ENCODE peak calls at places on chromosomes 3 and 15, in nine cellular contexts. L, K, B, A, E, M, G, P and T are unnamed samples. For H3K4me1, the result is how much of the 10 kb centered on the place peaks cover.

GRCh38 chr3:127038476-127038875 is 55.6 kb downstream of the PLXNA1 start:
- DNase-seq in L (no peak), K (no peak), B (no peak), A (no peak), E (peak), M (no peak), G (no peak), P (no peak), T (no peak)

GRCh38 chr3:50622881-50623280 is 5.9 kb downstream of the MAPKAPK3 start:
- DNase-seq in L (no peak), K (no peak), B (no peak), A (no peak), E (no peak), M (no peak), G (no peak), P (no peak), T (no peak)

GRCh38 chr15:77464129-77464865 is 43.6 kb downstream of the HMG20A start:
- DNase-seq in L (no peak), K (no peak), B (no peak), A (no peak), E (no peak), M (no peak), G (no peak), P (no peak), T (no peak)

GRCh38 chr3:143901105-143901504 is 52.8 kb upstream of the SLC9A9 start:
- DNase-seq in L (no peak), K (no peak), B (no peak), A (peak), E (no peak), M (no peak), G (peak), P (no peak), T (no peak)

GRCh38 chr3:190338717-190339116 is 16.5 kb upstream of the CLDN1 start:
- DNase-seq in L (peak), K (peak), B (peak), A (peak), E (no peak), M (no peak), G (peak), P (no peak), T (no peak)

GRCh38 chr3:164360738-164361376 is 717.4 kb downstream of the SI start:
- DNase-seq in L (no peak), K (no peak), B (no peak), A (no peak), E (no peak), M (no peak), G (no peak), P (no peak), T (no peak)

GRCh38 chr3:52090131-52090548 is 33.8 kb upstream of the DUSP7 start:
- DNase-seq in L (peak), K (peak), B (peak), A (no peak), E (peak), M (no peak), G (peak), P (peak), T (no peak)

GRCh38 chr3:131543714-131544113 is 40.9 kb upstream of the MRPL3 start:
- DNase-seq in L (peak), K (peak), B (peak), A (peak), E (peak), M (no peak), G (peak), P (peak), T (peak)

GRCh38 chr3:115659861-115660260 is 36.6 kb downstream of the GAP43 start:
- DNase-seq in L (no peak), K (no peak), B (no peak), A (no peak), E (no peak), M (no peak), G (no peak), P (no peak), T (no peak)

GRCh38 chr15:85036716-85037115 is 55.1 kb downstream of the PDE8A start:
- DNase-seq in L (no peak), K (peak), B (no peak), A (no peak), E (no peak), M (no peak), G (no peak), P (no peak), T (peak)

GRCh38 chr3:64748244-64748894 is 60.6 kb upstream of the ADAMTS9 start:
- DNase-seq in L (no peak), K (no peak), B (no peak), A (no peak), E (no peak), M (no peak), G (no peak), P (no peak), T (no peak)

GRCh38 chr15:50058231-50058630 is 60.8 kb downstream of the ATP8B4 start:
- DNase-seq in L (no peak), K (no peak), B (no peak), A (no peak), E (no peak), M (no peak), G (peak), P (no peak), T (no peak)

GRCh38 chr3:10602769-10603768 is 97.7 kb upstream of the ATP2B2 start:
- DNase-seq in L (no peak), K (no peak), B (no peak), A (no peak), E (no peak), M (no peak), G (no peak), P (no peak), T (no peak)

GRCh38 chr3:6921041-6921440 is 60.1 kb downstream of the GRM7 start:
- DNase-seq in L (no peak), K (peak), B (no peak), A (no peak), E (no peak), M (no peak), G (no peak), P (no peak), T (no peak)

GRCh38 chr15:55552926-55553325 is 35.2 kb downstream of the PYGO1 start:
- DNase-seq in L (no peak), K (peak), B (peak), A (no peak), E (peak), M (no peak), G (peak), P (no peak), T (peak)

GRCh38 chr3:66817946-66818557 is 180.1 kb upstream of the KBTBD8 start:
- DNase-seq in L (no peak), K (no peak), B (no peak), A (no peak), E (no peak), M (no peak), G (no peak), P (no peak), T (no peak)

GRCh38 chr3:151168269-151169094 is 34.5 kb downstream of the GPR171 start:
- DNase-seq in L (peak), K (peak), B (peak), A (no peak), E (peak), M (peak), G (peak), P (peak), T (peak)

GRCh38 chr3:51718547-51719412 is 11.9 kb downstream of the GRM2 start:
- DNase-seq in L (peak), K (peak), B (peak), A (peak), E (no peak), M (peak), G (peak), P (no peak), T (peak)

GRCh38 chr3:189133768-189134167 is 38.0 kb upstream of the TPRG1 start:
- DNase-seq in L (no peak), K (no peak), B (no peak), A (no peak), E (no peak), M (no peak), G (no peak), P (no peak), T (no peak)

GRCh38 chr15:48415036-48415886 is 84.0 kb downstream of the DUT start:
- DNase-seq in L (no peak), K (no peak), B (no peak), A (no peak), E (no peak), M (peak), G (peak), P (no peak), T (no peak)

GRCh38 chr3:194069421-194070219 is 66.3 kb upstream of the HES1 start:
- DNase-seq in L (no peak), K (no peak), B (no peak), A (no peak), E (no peak), M (no peak), G (peak), P (no peak), T (no peak)

GRCh38 chr3:172201136-172201989 is 162.0 kb downstream of the FNDC3B start:
- DNase-seq in L (no peak), K (peak), B (peak), A (no peak), E (peak), M (no peak), G (peak), P (peak), T (peak)

GRCh38 chr3:136194409-136195257 is 1.5 kb downstream of the MSL2 start:
- DNase-seq in L (no peak), K (peak), B (peak), A (no peak), E (no peak), M (no peak), G (peak), P (no peak), T (peak)

GRCh38 chr3:106305127-106305526 is 436.3 kb upstream of the CBLB start:
- DNase-seq in L (no peak), K (no peak), B (no peak), A (no peak), E (no peak), M (no peak), G (no peak), P (no peak), T (no peak)

DNA sequence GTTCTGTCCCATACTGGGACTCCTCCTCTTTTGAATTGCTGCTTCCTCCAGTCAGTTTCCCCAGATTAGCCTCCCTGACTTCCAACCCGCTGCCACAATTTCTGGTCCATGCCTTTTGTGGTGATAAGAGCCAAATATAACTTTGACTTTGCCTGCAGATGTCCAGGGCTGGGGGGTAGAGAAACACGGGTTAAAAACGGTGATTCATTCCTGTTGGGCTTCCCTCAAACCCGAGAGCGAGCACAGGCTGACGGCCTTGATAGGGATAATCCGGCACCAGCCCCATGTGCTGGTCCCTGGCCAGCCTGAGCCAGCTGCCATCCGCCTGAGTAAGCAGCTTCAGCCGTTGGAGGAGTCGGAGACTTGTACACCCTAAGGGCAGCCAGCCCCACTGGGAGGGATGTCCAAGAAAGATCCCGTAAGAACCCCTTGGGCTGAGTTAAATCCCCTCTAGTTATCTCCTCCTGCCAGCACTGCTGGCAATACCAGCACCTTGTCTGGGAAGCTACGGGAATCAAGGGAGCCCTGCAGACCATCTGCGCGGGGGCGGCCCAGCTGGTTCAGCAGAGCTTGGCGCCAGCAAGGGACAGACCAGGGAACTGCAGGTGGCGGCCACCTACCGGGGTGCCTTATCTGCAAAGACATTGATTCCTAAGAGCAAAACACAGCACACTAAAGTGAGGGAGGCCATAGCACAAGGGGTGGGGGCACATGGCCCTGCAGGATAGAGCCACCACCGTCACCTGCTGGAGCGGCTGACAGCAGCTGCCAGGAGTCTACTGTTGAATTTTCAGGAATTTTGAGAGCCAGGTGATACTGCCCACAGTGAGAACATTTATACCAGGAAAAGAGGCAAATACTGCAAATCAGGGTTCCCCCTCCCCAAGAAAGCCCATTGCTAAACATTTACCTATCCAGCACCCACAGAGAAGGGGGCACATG is 18.1 kb downstream of the CSPG4 start:
- DNase-seq in L (no peak), K (peak), B (peak), A (peak), E (peak), M (peak), G (peak), P (peak), T (peak)
- H3K4me1 ChIP-seq in L (under half), K (under half), B (under half), A (half or more), E (under half), M (under half), G (under half), P (under half), T (under half)

GRCh38 chr3:134494539-134494938 is 8.7 kb downstream of the CEP63 start:
- DNase-seq in L (no peak), K (no peak), B (no peak), A (no peak), E (no peak), M (no peak), G (no peak), P (no peak), T (no peak)

GRCh38 chr3:134496481-134497071 is 10.7 kb downstream of the CEP63 start:
- DNase-seq in L (no peak), K (no peak), B (no peak), A (no peak), E (no peak), M (no peak), G (no peak), P (no peak), T (no peak)

GRCh38 chr3:134495980-134496379 is 10.1 kb downstream of the CEP63 start:
- DNase-seq in L (no peak), K (no peak), B (no peak), A (no peak), E (no peak), M (no peak), G (no peak), P (no peak), T (no peak)
- H3K4me3 ChIP-seq in L (no peak), K (no peak), B (no peak), A (no peak), E (no peak), M (no peak), G (no peak), P (no peak), T (no peak)

DNA sequence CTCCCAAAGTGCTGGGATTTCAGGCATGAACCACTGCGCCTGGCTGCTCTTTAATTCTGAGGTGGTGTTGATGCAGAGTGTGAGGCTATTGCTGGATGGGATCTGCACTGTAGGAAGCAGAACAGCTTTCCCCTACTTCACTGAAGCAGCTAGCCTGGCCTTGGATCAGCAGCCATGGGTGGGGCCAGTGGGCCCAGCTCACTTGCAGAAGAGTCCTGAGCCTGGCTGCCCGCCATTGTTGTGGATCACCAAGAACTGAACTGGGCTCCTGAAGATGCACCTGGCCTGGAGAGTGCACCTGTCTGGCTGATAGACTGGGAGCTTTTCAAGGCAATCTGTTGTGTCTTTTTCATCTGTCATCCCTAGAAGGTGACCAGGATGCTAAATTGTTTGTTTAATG is 11.9 kb downstream of the TLNRD1 start:
- DNase-seq in L (no peak), K (no peak), B (peak), A (no peak), E (no peak), M (no peak), G (no peak), P (no peak), T (peak)
- H3K4me1 ChIP-seq in L (under half), K (under half), B (under half), A (under half), E (under half), M (under half), G (under half), P (under half), T (under half)

GRCh38 chr15:59174161-59174845 is 32.3 kb upstream of the LDHAL6B start:
- DNase-seq in L (no peak), K (no peak), B (no peak), A (no peak), E (no peak), M (no peak), G (peak), P (no peak), T (no peak)

GRCh38 chr15:59176653-59177444 is 29.8 kb upstream of the LDHAL6B start:
- DNase-seq in L (no peak), K (no peak), B (no peak), A (no peak), E (no peak), M (no peak), G (no peak), P (no peak), T (no peak)

GRCh38 chr15:59173194-59173593 is 33.4 kb upstream of the LDHAL6B start:
- DNase-seq in L (no peak), K (no peak), B (no peak), A (no peak), E (no peak), M (no peak), G (no peak), P (no peak), T (no peak)

GRCh38 chr15:59177445-59177728 is 29.3 kb upstream of the LDHAL6B start:
- DNase-seq in L (no peak), K (peak), B (peak), A (no peak), E (no peak), M (no peak), G (no peak), P (no peak), T (no peak)

DNA sequence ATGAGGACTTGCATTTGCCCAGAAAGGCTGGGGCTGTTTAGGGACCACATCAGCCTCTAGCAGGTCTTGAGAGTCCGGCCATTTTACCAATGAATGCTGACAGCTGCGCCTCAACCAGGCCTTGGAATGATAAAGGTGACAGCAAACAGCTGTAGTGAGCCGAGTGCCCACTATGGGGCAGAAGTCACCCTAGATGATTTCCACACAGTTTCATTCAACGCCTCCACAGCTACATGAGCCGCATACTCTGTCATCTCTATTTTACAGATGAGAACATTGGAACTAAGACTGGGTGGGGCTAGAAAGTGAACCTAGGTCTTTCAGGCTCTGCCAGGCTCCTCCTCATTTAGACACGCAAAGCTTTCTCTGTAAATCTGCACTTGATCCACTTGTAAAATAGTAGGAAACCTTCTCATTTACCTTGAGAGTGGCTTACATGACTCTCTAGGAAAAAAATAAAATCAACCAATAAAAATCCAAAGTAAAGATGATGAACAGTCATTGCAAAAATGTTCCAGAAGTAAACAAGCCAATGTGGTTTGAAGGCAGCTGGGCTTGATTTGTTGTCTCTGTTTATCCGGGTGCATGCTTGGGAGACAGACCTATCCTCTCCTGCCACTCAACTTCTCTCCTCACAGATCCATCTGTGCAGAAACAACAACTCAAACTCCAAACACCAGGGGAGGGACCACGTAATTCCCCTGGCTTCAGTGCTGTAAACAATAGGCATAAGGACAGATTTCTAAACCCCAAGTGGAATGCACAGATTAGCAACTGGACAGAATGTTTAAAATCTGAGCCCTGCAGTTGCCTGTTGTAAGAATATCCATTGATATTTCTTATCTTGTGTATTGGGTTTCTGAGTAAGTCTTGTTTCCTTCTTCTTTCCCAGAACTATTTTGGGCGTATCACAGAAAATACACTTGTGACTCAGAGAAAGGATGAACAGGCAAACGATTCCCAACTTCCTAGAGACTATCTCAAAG is 31.5 kb upstream of the LDHAL6B start:
- DNase-seq in L (peak), K (peak), B (peak), A (peak), E (no peak), M (peak), G (peak), P (peak), T (peak)
- H3K4me3 ChIP-seq in L (no peak), K (no peak), B (no peak), A (no peak), E (no peak), M (no peak), G (no peak), P (no peak), T (no peak)

GRCh38 chr3:128430731-128431130 is 36.0 kb downstream of the DNAJB8 start:
- DNase-seq in L (no peak), K (no peak), B (no peak), A (no peak), E (no peak), M (no peak), G (no peak), P (no peak), T (no peak)

GRCh38 chr3:128429275-128429674 is 37.4 kb downstream of the DNAJB8 start:
- DNase-seq in L (no peak), K (no peak), B (no peak), A (no peak), E (no peak), M (no peak), G (no peak), P (no peak), T (no peak)

GRCh38 chr3:128431803-128432300 is 34.8 kb downstream of the DNAJB8 start:
- DNase-seq in L (no peak), K (no peak), B (no peak), A (no peak), E (no peak), M (no peak), G (no peak), P (no peak), T (no peak)

GRCh38 chr3:128429751-128430150 is 36.9 kb downstream of the DNAJB8 start:
- DNase-seq in L (no peak), K (no peak), B (no peak), A (no peak), E (no peak), M (no peak), G (no peak), P (no peak), T (no peak)

DNA sequence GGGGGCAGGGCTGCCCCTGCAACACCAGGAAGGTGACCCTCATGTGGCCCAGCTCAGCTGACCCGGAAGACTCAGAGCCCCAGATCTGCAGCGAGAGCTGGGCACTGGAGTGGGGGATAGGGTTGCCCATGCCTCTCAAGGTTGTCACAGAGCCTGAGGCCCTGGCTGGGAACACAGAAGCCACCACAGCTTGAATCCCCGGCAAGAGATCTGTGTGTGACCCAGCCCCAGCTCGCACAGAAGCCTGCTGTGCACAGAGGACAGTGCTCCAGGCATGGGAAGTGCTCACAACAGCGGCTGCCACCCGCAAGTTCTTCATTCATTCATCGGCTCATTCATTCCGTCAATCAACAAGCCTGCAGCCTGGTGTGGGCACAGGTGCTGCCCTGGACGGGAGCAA is 36.4 kb downstream of the DNAJB8 start:
- DNase-seq in L (no peak), K (no peak), B (no peak), A (no peak), E (no peak), M (no peak), G (no peak), P (no peak), T (no peak)
- H3K4me1 ChIP-seq in L (under half), K (under half), B (under half), A (under half), E (under half), M (under half), G (under half), P (under half), T (under half)

GRCh38 chr15:90211440-90212168 is 10.5 kb downstream of the SEMA4B start:
- DNase-seq in L (peak), K (peak), B (no peak), A (peak), E (no peak), M (peak), G (peak), P (no peak), T (peak)
- H3K4me3 ChIP-seq in L (peak), K (no peak), B (no peak), A (peak), E (no peak), M (peak), G (no peak), P (no peak), T (no peak)